ENCODE peak calls at places on chromosomes 4 and X, in eight cellular contexts. One of them, this sample, is unnamed.

GRCh38 chr4:155615054-155615887 is 51.4 kb upstream of the GUCY1A1 start:
- DNase-seq in Peyer's patch: no peak
- DNase-seq in NCI-H1436: no peak
- DNase-seq in NCI-H82: no peak
- DNase-seq in esophagus muscularis mucosa: no peak
- DNase-seq in HCEC 1CT: no peak
- DNase-seq in activated T-cell treated with anti-CD3 and anti-CD28 coated beads, Interleukin-2, amount 50 U/mL, for 72 hours: no peak
- DNase-seq in IMR-90: no peak
- DNase-seq in this sample: no peak

GRCh38 chrX:12615061-12615460 is 176.2 kb upstream of the PRPS2 start:
- DNase-seq in Peyer's patch: no peak
- DNase-seq in NCI-H1436: no peak
- DNase-seq in NCI-H82: no peak
- DNase-seq in esophagus muscularis mucosa: no peak
- DNase-seq in HCEC 1CT: no peak
- DNase-seq in activated T-cell treated with anti-CD3 and anti-CD28 coated beads, Interleukin-2, amount 50 U/mL, for 72 hours: no peak
- DNase-seq in IMR-90: no peak
- DNase-seq in this sample: no peak

GRCh38 chr4:177380730-177381287 is 61.4 kb downstream of the AGA start:
- DNase-seq in Peyer's patch: no peak
- DNase-seq in NCI-H1436: no peak
- DNase-seq in NCI-H82: peak; percentile 5
- DNase-seq in esophagus muscularis mucosa: no peak
- DNase-seq in HCEC 1CT: no peak
- DNase-seq in activated T-cell treated with anti-CD3 and anti-CD28 coated beads, Interleukin-2, amount 50 U/mL, for 72 hours: no peak
- DNase-seq in IMR-90: no peak
- DNase-seq in this sample: no peak

GRCh38 chrX:41258281-41258680 is 75.7 kb upstream of the DDX3X start:
- DNase-seq in Peyer's patch: no peak
- DNase-seq in NCI-H1436: no peak
- DNase-seq in NCI-H82: peak; percentile 14
- DNase-seq in esophagus muscularis mucosa: no peak
- DNase-seq in HCEC 1CT: no peak
- DNase-seq in activated T-cell treated with anti-CD3 and anti-CD28 coated beads, Interleukin-2, amount 50 U/mL, for 72 hours: no peak
- DNase-seq in IMR-90: no peak
- DNase-seq in this sample: no peak

GRCh38 chrX:120446503-120446902 is 22.6 kb downstream of the LAMP2 start:
- DNase-seq in Peyer's patch: no peak
- DNase-seq in NCI-H1436: no peak
- DNase-seq in NCI-H82: peak; percentile 88
- DNase-seq in esophagus muscularis mucosa: no peak
- DNase-seq in HCEC 1CT: peak; percentile 48
- DNase-seq in activated T-cell treated with anti-CD3 and anti-CD28 coated beads, Interleukin-2, amount 50 U/mL, for 72 hours: no peak
- DNase-seq in IMR-90: peak; percentile 59
- DNase-seq in this sample: peak; percentile 2

GRCh38 chrX:106959897-106960296 is 39.7 kb downstream of the CLDN2 start:
- DNase-seq in Peyer's patch: no peak
- DNase-seq in NCI-H1436: no peak
- DNase-seq in NCI-H82: peak; percentile 21
- DNase-seq in esophagus muscularis mucosa: no peak
- DNase-seq in HCEC 1CT: no peak
- DNase-seq in activated T-cell treated with anti-CD3 and anti-CD28 coated beads, Interleukin-2, amount 50 U/mL, for 72 hours: no peak
- DNase-seq in IMR-90: peak; percentile 33
- DNase-seq in this sample: peak; percentile 63

GRCh38 chr4:15778191-15778741 is at the start of gene CD38:
- DNase-seq in Peyer's patch: peak; percentile 84
- DNase-seq in NCI-H1436: no peak
- DNase-seq in NCI-H82: peak; percentile 8
- DNase-seq in esophagus muscularis mucosa: no peak
- DNase-seq in HCEC 1CT: no peak
- DNase-seq in activated T-cell treated with anti-CD3 and anti-CD28 coated beads, Interleukin-2, amount 50 U/mL, for 72 hours: peak; percentile 68
- DNase-seq in IMR-90: no peak
- DNase-seq in this sample: peak; percentile 66

GRCh38 chr4:24594887-24595286 is 10.5 kb upstream of the DHX15 start:
- DNase-seq in Peyer's patch: no peak
- DNase-seq in NCI-H1436: no peak
- DNase-seq in NCI-H82: peak; percentile 39
- DNase-seq in esophagus muscularis mucosa: no peak
- DNase-seq in HCEC 1CT: no peak
- DNase-seq in activated T-cell treated with anti-CD3 and anti-CD28 coated beads, Interleukin-2, amount 50 U/mL, for 72 hours: no peak
- DNase-seq in IMR-90: peak; percentile 74
- DNase-seq in this sample: peak; percentile 28

GRCh38 chr4:64581422-64581821 is 172.2 kb upstream of the TECRL start:
- DNase-seq in Peyer's patch: no peak
- DNase-seq in NCI-H1436: no peak
- DNase-seq in NCI-H82: no peak
- DNase-seq in esophagus muscularis mucosa: no peak
- DNase-seq in HCEC 1CT: peak; percentile 25
- DNase-seq in activated T-cell treated with anti-CD3 and anti-CD28 coated beads, Interleukin-2, amount 50 U/mL, for 72 hours: no peak
- DNase-seq in IMR-90: peak; percentile 0
- DNase-seq in this sample: no peak